ENCODE peak calls at places on chromosomes 11 and 22, in seven cellular contexts. D, I, O, G, Q, M and N are unnamed samples.

GRCh38 chr11:17431139-17431538 is 42.7 kb upstream of the KCNJ11 start:
- DNase-seq in I (no peak), D (no peak), Q (no peak), M (no peak), O (no peak), G (peak), N (peak)

GRCh38 chr11:108115495-108116140 is 5.7 kb upstream of the ACAT1 start:
- DNase-seq in G (peak), M (peak), Q (no peak), D (peak), O (peak), I (peak), N (peak)

GRCh38 chr22:28899199-28899853 is 16.0 kb downstream of the ZNRF3 start:
- DNase-seq in Q (no peak), G (peak), M (peak), O (no peak), I (no peak), D (no peak), N (no peak)

GRCh38 chr22:42086051-42086450 is 4.5 kb downstream of the NDUFA6 start:
- DNase-seq in M (no peak), I (no peak), Q (no peak), D (no peak), G (no peak), O (no peak), N (no peak)

GRCh38 chr11:62999649-63000048 is 14.9 kb upstream of the SLC22A6 start:
- DNase-seq in Q (no peak), D (no peak), G (no peak), I (no peak), O (no peak), M (no peak), N (no peak)

GRCh38 chr22:46377566-46378498 is 42.3 kb downstream of the TRMU start:
- DNase-seq in M (no peak), D (no peak), Q (no peak), I (no peak), O (peak), G (no peak), N (peak)

GRCh38 chr22:43317252-43317651 is 25.9 kb downstream of the SCUBE1 start:
- DNase-seq in G (no peak), I (peak), M (no peak), D (no peak), O (no peak), Q (no peak), N (no peak)

GRCh38 chr11:38323961-38324761 is 1726.1 kb upstream of the RAG2 start:
- DNase-seq in I (no peak), O (no peak), M (no peak), D (no peak), Q (no peak), G (no peak), N (no peak)

GRCh38 chr11:62402226-62402625 is 16.6 kb upstream of the SCGB1A1 start:
- DNase-seq in O (peak), G (no peak), D (no peak), Q (no peak), M (peak), I (no peak), N (peak)

GRCh38 chr11:67649634-67650540 is 643 bp downstream of the ACY3 start:
- DNase-seq in G (no peak), D (no peak), M (no peak), O (peak), Q (no peak), I (no peak), N (no peak)

GRCh38 chr11:76670475-76671235 is at the start of gene LRRC32:
- DNase-seq in O (peak), D (no peak), M (peak), G (no peak), Q (peak), I (no peak), N (no peak)

GRCh38 chr11:68651208-68651984 is 32.9 kb upstream of the GAL start:
- DNase-seq in G (no peak), M (no peak), D (no peak), I (no peak), Q (no peak), O (no peak), N (no peak)

GRCh38 chr11:131217313-131218297 is 152.8 kb upstream of the NTM start:
- DNase-seq in M (no peak), I (no peak), O (no peak), Q (no peak), G (peak), D (no peak), N (no peak)
- TF ChIP-seq CTCF in M (no peak), I (peak), O (no peak), Q (peak), G (peak), D (peak), N (peak)

GRCh38 chr11:8811571-8811970 is 99.4 kb upstream of the AKIP1 start:
- DNase-seq in Q (no peak), D (no peak), M (no peak), O (no peak), G (no peak), I (no peak), N (peak)
- H3K4me3 ChIP-seq in Q (no peak), D (peak), M (peak), O (no peak), G (no peak), I (peak), N (no peak)

GRCh38 chr11:111775024-111775710 is 9.0 kb upstream of the PPP2R1B start:
- DNase-seq in Q (no peak), D (no peak), O (no peak), G (peak), M (no peak), I (no peak), N (peak)

GRCh38 chr11:111770581-111771134 is 4.5 kb upstream of the PPP2R1B start:
- DNase-seq in I (no peak), G (no peak), O (no peak), Q (no peak), D (no peak), M (no peak), N (no peak)

GRCh38 chr11:111777094-111778046 is 11.2 kb upstream of the PPP2R1B start:
- DNase-seq in G (peak), I (peak), O (peak), M (no peak), Q (peak), D (no peak), N (peak)

GRCh38 chr11:111776398-111777093 is 10.4 kb upstream of the PPP2R1B start:
- DNase-seq in D (no peak), O (no peak), G (no peak), M (no peak), I (no peak), Q (no peak), N (no peak)

DNA sequence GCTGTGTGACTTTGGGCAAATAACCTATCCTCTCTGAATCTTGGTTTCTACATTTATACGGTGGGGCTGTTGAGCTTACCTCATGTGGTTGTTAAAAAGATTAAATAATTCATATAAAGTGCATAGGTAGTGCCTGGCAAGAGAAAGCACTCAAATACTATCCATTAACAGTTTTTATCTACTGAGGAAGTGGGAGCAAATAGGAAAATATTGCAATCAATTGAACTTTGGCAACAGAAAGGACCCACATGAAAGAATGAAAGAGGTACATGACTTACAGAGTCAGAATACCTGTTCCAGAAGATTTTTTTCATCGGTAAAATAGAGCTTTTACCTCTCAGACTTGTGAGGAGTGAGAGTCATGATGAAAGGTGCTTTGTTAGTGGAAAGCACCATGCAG is 6.3 kb upstream of the PPP2R1B start:
- DNase-seq in M (no peak), I (no peak), D (no peak), G (no peak), Q (no peak), O (no peak), N (no peak)
- TF ChIP-seq CTCF in M (no peak), I (no peak), D (no peak), G (no peak), Q (no peak), O (no peak), N (no peak)

DNA sequence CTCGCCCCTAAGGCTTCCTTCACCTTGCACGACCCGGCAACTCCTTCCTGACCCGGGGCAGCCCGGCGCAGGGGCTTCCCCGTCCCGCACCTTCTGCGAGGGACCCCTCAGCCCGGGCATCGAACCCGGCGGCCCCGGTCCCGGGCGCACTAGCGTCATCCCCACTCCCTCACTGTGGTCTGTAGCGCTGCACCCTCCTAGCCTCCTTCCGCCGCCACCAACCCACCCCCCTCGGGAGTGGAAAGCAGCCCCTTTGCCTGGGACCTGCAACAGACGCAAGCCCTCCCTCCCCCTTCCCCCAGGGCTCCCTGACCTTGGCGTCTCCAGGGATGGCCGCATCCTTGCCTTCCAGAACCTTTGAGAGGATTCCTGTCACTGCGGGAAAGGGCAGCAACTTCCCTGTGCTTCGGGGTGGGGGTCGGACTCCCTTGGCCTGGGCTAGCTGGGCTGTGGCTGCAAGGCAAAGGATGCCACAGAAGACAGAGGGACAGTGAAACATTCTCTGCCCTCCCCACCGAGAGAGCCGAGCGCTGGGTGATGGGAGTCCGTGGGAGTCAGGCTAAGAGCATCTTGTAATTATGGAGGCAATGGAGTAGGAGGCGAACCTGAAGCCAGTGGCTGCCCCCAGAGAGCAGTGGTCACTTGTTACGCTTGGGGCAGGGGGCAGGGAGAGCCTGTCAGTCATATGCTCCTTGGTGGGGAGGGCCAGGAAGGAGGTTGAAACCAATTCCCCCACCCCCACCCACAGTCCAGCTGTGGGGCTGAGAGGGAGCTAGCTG is 835 bp downstream of the TMEM132A start:
- DNase-seq in D (no peak), O (no peak), Q (no peak), G (no peak), I (peak), M (no peak), N (no peak)
- H3K4me3 ChIP-seq in D (peak), O (peak), Q (no peak), G (peak), I (peak), M (peak), N (peak)

GRCh38 chr11:9123595-9124304 is 32.4 kb upstream of the SCUBE2 start:
- DNase-seq in G (no peak), Q (no peak), O (no peak), M (no peak), I (no peak), D (no peak), N (no peak)

GRCh38 chr11:9121397-9121796 is 30.0 kb upstream of the SCUBE2 start:
- DNase-seq in M (no peak), D (no peak), G (no peak), I (no peak), O (no peak), Q (no peak), N (no peak)

GRCh38 chr11:9125185-9125886 is 33.9 kb upstream of the SCUBE2 start:
- DNase-seq in D (no peak), I (no peak), Q (no peak), M (no peak), O (no peak), G (no peak), N (no peak)

GRCh38 chr11:9118277-9118676 is 26.9 kb upstream of the SCUBE2 start:
- DNase-seq in O (no peak), I (no peak), D (no peak), M (no peak), Q (no peak), G (no peak), N (no peak)

DNA sequence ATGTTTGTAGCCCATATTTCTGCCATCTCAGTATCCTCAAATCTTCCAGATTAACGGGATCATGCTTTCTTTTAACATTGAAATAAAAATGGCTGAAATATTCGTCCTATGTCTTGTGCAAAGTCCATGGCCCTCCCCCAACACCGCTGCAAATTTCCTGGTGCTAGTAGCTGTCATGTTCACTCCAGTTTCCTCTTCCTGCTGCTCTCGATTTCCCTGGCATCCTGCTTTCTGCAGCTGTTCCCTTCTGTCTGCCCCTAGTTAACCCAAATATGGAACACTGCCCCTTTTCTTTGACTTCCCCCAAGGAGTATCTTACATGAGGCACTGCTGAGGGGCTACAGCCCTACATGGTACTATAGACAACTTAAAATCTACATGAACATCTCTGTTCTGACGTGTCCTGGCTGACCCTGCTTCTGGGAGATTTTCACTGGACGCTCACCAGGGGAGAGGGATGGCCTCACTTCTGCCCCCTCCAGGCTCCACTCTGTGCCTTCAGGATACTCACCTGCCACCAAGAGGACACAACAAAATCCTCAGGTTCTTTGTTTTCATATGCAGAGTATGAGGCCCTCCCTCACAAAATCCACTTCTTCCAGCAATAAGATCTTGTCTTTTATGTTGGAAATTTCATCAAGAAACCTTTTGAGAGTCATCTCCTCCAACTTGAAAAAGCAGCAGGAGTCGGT is 29.4 kb upstream of the SCUBE2 start:
- DNase-seq in M (no peak), G (no peak), Q (peak), I (no peak), O (no peak), D (no peak), N (no peak)
- TF ChIP-seq CTCF in M (no peak), G (peak), Q (peak), I (no peak), O (no peak), D (peak), N (peak)

GRCh38 chr22:20430101-20430640 is 7.5 kb downstream of the SCARF2 start:
- DNase-seq in D (no peak), O (no peak), M (no peak), I (no peak), Q (no peak), G (no peak), N (no peak)
- H3K4me3 ChIP-seq in D (no peak), O (peak), M (no peak), I (peak), Q (no peak), G (no peak), N (no peak)

GRCh38 chr11:32790916-32791315 is 3.5 kb downstream of the CCDC73 start:
- DNase-seq in Q (no peak), I (no peak), G (no peak), M (no peak), O (no peak), D (no peak), N (no peak)

GRCh38 chr11:32796425-32796824 is 2.0 kb upstream of the CCDC73 start:
- DNase-seq in M (no peak), I (no peak), D (no peak), Q (no peak), G (no peak), O (no peak), N (no peak)

GRCh38 chr11:32792111-32792947 is 2.1 kb downstream of the CCDC73 start:
- DNase-seq in Q (no peak), O (no peak), D (no peak), M (no peak), I (no peak), G (no peak), N (no peak)

GRCh38 chr11:32794439-32794838 is at the start of gene CCDC73:
- DNase-seq in Q (no peak), D (no peak), O (no peak), G (no peak), I (no peak), M (no peak), N (no peak)

DNA sequence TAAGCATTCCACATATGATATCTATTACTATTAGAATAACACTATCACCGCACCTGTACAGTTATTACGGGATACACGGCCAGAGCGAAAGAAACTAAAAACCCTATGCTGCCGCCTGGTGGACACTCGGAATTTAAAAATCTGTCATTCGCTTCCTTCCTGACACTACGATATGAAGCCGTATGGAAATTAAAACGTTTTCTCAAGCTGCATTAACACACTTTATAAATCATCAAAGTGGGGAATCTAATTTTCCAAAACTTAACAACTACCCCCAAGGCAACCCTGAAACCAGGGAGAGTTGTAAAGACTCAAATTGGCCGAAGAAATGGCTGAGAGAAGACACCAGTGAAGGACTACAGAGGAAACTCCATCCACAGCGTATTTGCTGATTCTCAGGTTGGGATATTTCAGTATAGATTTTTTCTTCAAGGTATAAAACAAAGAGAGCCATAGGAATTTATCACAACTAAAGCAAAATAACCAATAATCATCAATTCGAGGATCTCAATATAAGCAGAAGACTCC is 1.4 kb downstream of the CCDC73 start:
- DNase-seq in Q (peak), D (peak), I (peak), G (peak), O (peak), M (peak), N (peak)
- TF ChIP-seq CTCF in Q (peak), D (peak), I (peak), G (peak), O (peak), M (peak), N (peak)

GRCh38 chr22:22071455-22071854 is 88.9 kb upstream of the TOP3B start:
- DNase-seq in I (no peak), M (no peak), D (no peak), G (no peak), O (no peak), Q (no peak), N (no peak)

GRCh38 chr22:22069450-22070370 is 87.1 kb upstream of the TOP3B start:
- DNase-seq in G (no peak), Q (no peak), I (no peak), O (no peak), D (no peak), M (no peak), N (no peak)

GRCh38 chr22:22072169-22072836 is 89.7 kb upstream of the TOP3B start:
- DNase-seq in M (no peak), G (no peak), I (no peak), D (no peak), Q (no peak), O (no peak), N (no peak)

GRCh38 chr22:22068657-22069056 is 86.1 kb upstream of the TOP3B start:
- DNase-seq in I (no peak), Q (no peak), G (no peak), M (no peak), D (no peak), O (no peak), N (no peak)

DNA sequence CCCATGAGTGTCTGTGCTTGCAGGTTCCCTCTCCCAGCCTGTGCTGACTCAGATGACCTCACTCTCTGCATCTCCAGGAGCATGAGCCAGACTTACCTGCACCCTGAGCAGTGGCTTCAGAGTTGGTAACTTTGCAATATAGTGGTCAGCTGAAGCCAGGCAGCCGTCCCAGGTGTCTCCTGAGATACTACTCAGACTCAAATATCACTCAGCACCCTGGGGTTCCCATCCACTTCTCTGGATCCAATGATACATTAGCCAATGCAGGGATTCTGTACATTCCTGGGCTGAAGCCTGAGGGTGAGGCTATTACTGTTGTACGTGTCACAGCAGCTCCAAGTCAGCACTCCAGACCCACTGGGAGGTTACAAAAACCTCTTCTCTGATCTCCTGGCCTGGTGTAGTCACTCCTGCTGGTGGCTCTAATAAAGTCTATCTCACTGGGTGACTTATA is 87.8 kb upstream of the TOP3B start:
- DNase-seq in Q (no peak), O (no peak), I (no peak), G (no peak), M (no peak), D (no peak), N (no peak)
- H3K4me3 ChIP-seq in Q (no peak), O (no peak), I (no peak), G (no peak), M (no peak), D (no peak), N (no peak)

GRCh38 chr11:122578168-122578825 is 77.2 kb upstream of the UBASH3B start:
- DNase-seq in M (no peak), O (no peak), I (no peak), D (no peak), G (peak), Q (no peak), N (no peak)
- TF ChIP-seq CTCF in M (no peak), O (no peak), I (no peak), D (peak), G (no peak), Q (peak), N (peak)